ENCODE peak calls at places on chromosomes 11 and 22, in six cellular contexts. B is right atrium auricular region, Z is ovary, K is MCF 10A, E is PC-3, N is epithelial cell of esophagus. H is an unnamed sample.

GRCh38 chr22:49211176-49211575 is 616.5 kb downstream of the BRD1 start:
- DNase-seq in B (peak), Z (no peak), K (no peak), E (no peak), N (no peak), H (no peak)

GRCh38 chr11:2584812-2585565 is 114.8 kb downstream of the KCNQ1OT1 start:
- DNase-seq in B (no peak), Z (peak), K (no peak), E (no peak), N (no peak), H (no peak)

GRCh38 chr11:32052218-32052617 is 38.7 kb upstream of the RCN1 start:
- DNase-seq in B (peak), Z (peak), K (peak), E (peak), N (peak), H (peak)

GRCh38 chr11:62501432-62501891 is 45.1 kb downstream of the AHNAK start:
- DNase-seq in B (no peak), Z (no peak), K (no peak), E (no peak), N (no peak), H (no peak)

GRCh38 chr11:10314199-10315072 is 9.6 kb downstream of the ADM start:
- DNase-seq in B (no peak), Z (no peak), K (peak), E (peak), N (peak), H (peak)

GRCh38 chr11:81744336-81745116 is 989.1 kb downstream of the FAM181B start:
- DNase-seq in B (no peak), Z (no peak), K (no peak), E (no peak), N (no peak), H (no peak)

GRCh38 chr11:76621866-76622265 is 48.7 kb downstream of the LRRC32 start:
- DNase-seq in B (no peak), Z (peak), K (no peak), E (no peak), N (no peak), H (no peak)

GRCh38 chr11:74008373-74009229 is at the start of gene UCP3:
- DNase-seq in B (no peak), Z (no peak), K (no peak), E (no peak), N (no peak), H (no peak)

GRCh38 chr11:94563848-94564442 is 3.2 kb upstream of the PIWIL4 start:
- DNase-seq in B (no peak), Z (no peak), K (no peak), E (no peak), N (no peak), H (no peak)

GRCh38 chr22:20552913-20553401 is 45.5 kb downstream of the MED15 start:
- DNase-seq in B (no peak), Z (peak), K (no peak), E (no peak), N (no peak), H (no peak)

GRCh38 chr22:20550057-20550817 is 42.8 kb downstream of the MED15 start:
- DNase-seq in B (no peak), Z (no peak), K (no peak), E (no peak), N (no peak), H (no peak)

GRCh38 chr22:20552450-20552894 is 45.1 kb downstream of the MED15 start:
- DNase-seq in B (peak), Z (peak), K (no peak), E (no peak), N (no peak), H (no peak)

GRCh38 chr22:20550851-20551744 is 43.7 kb downstream of the MED15 start:
- DNase-seq in B (peak), Z (peak), K (no peak), E (no peak), N (peak), H (peak)

DNA sequence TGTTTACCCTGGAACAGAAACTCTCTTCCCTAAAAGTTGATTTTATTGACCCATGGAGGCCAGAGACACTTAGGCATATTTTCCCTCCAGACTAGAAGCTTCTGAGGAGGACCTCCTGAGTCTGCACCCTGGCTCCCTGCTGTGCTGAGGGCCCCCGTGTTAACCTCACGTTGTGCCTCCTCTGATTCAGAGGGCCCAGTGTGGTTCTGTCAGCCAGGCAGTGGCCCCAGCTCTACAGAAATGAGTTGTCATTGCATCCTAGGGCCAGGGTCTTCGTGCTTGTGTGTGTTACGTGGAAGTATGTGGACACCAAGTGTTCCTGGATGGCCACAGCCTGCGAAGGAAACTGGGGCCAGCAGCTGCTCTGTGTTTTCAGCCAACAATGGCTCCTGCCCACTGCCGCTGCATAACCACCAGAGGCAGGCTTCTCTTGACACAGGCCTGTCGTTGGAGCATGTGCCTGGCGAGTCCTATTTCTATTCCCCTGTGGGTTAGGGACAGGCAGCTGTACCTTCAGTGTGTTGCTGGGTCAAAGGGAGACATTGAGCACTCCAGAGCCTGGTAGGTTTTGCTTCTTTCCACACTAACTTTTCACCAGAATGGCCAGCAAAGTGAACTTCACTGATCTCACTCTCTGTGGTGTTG is 44.5 kb downstream of the MED15 start:
- DNase-seq in B (no peak), Z (no peak), K (no peak), E (no peak), N (no peak), H (no peak)
- TF ChIP-seq CTCF in B (peak), Z (no peak), K (no peak), E (no peak), N (no peak), H (no peak)

GRCh38 chr11:67118059-67118766 is 850 bp upstream of the KDM2A start:
- DNase-seq in B (no peak), Z (peak), K (no peak), E (no peak), N (peak), H (peak)

GRCh38 chr11:67120456-67120855 is 1.4 kb downstream of the KDM2A start:
- DNase-seq in B (no peak), Z (no peak), K (peak), E (no peak), N (no peak), H (no peak)

GRCh38 chr11:67119577-67120391 is 721 bp downstream of the KDM2A start:
- DNase-seq in B (no peak), Z (peak), K (peak), E (peak), N (peak), H (peak)

GRCh38 chr11:67117667-67118058 is 1.4 kb upstream of the KDM2A start:
- DNase-seq in B (no peak), Z (peak), K (no peak), E (no peak), N (no peak), H (peak)

GRCh38 chr11:67118801-67119576 is at the start of gene KDM2A:
- DNase-seq in B (peak), Z (peak), K (peak), E (peak), N (peak), H (peak)
- TF ChIP-seq CTCF in B (peak), Z (no peak), K (peak), E (no peak), N (no peak), H (peak)

GRCh38 chr11:116605543-116605942 is 167.2 kb downstream of the BUD13 start:
- DNase-seq in B (no peak), Z (no peak), K (peak), E (peak), N (peak), H (peak)
- TF ChIP-seq CTCF in B (no peak), Z (no peak), K (peak), E (peak), N (peak), H (peak)

GRCh38 chr11:92154611-92155010 is 70.0 kb upstream of the FAT3 start:
- DNase-seq in B (no peak), Z (no peak), K (no peak), E (no peak), N (no peak), H (no peak)

GRCh38 chr11:92153542-92153941 is 71.1 kb upstream of the FAT3 start:
- DNase-seq in B (no peak), Z (no peak), K (no peak), E (no peak), N (no peak), H (no peak)

GRCh38 chr11:92149996-92150395 is 74.6 kb upstream of the FAT3 start:
- DNase-seq in B (no peak), Z (no peak), K (peak), E (peak), N (no peak), H (no peak)

DNA sequence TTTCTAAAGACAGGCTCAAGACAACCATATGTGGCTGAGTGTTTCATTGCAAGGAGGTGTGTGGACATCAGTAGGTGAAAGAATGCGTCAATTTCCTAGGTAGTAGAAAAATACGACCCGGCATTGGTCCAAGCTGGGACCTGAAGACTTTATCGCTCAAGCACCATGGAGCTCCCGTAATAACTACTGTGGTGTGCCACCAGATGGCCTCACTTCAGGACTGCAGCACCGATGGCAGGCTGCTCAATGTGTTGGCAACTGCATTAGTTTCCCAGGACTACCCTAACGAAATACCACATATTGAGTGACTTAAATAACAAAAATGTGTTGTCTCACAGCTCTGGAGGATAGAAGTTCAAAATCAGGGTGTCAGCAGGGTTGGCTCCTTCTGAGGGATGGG is 72.4 kb upstream of the FAT3 start:
- DNase-seq in B (no peak), Z (no peak), K (peak), E (peak), N (no peak), H (no peak)
- TF ChIP-seq CTCF in B (no peak), Z (no peak), K (no peak), E (peak), N (no peak), H (no peak)

GRCh38 chr22:39519681-39520053 is 695 bp upstream of the ATF4 start:
- DNase-seq in B (peak), Z (peak), K (peak), E (peak), N (peak), H (peak)
- TF ChIP-seq CTCF in B (peak), Z (peak), K (peak), E (peak), N (peak), H (peak)

GRCh38 chr11:109016724-109017123 is 351.9 kb downstream of the DDX10 start:
- DNase-seq in B (no peak), Z (no peak), K (no peak), E (no peak), N (peak), H (no peak)
- TF ChIP-seq CTCF in B (no peak), Z (no peak), K (no peak), E (no peak), N (no peak), H (no peak)